ENCODE peak calls at places on chromosomes 4 and X, in eight cellular contexts. F, D, G, M, H, B, X and U are unnamed samples.

GRCh38 chr4:16140520-16141249 is 56.9 kb upstream of the PROM1 start:
- DNase-seq in F (peak), D (peak), G (peak), M (no peak), H (peak), B (peak), X (no peak), U (no peak)

GRCh38 chr4:10079256-10079655 is 37.3 kb downstream of the WDR1 start:
- DNase-seq in F (no peak), D (no peak), G (no peak), M (no peak), H (peak), B (peak), X (no peak), U (no peak)

GRCh38 chr4:90845777-90846176 is 718.6 kb downstream of the CCSER1 start:
- DNase-seq in F (no peak), D (no peak), G (no peak), M (no peak), H (no peak), B (no peak), X (no peak), U (no peak)

GRCh38 chrX:153395613-153396319 is 5.4 kb downstream of the PNMA6E start:
- DNase-seq in F (no peak), D (no peak), G (no peak), M (no peak), H (no peak), B (no peak), X (no peak), U (no peak)

GRCh38 chr4:80265571-80266266 is 745 bp upstream of the FGF5 start:
- DNase-seq in F (no peak), D (no peak), G (peak), M (no peak), H (no peak), B (no peak), X (no peak), U (no peak)

GRCh38 chrX:102067966-102068723 is 57.3 kb upstream of the TCEAL2 start:
- DNase-seq in F (no peak), D (no peak), G (peak), M (no peak), H (no peak), B (no peak), X (peak), U (no peak)

GRCh38 chrX:126770179-126770578 is 49.4 kb upstream of the PRR32 start:
- DNase-seq in F (no peak), D (no peak), G (no peak), M (no peak), H (no peak), B (no peak), X (peak), U (no peak)

GRCh38 chrX:111013778-111014455 is 82.1 kb upstream of the PAK3 start:
- DNase-seq in F (no peak), D (no peak), G (no peak), M (no peak), H (no peak), B (no peak), X (no peak), U (no peak)

GRCh38 chrX:9135901-9136510 is 102.1 kb upstream of the FAM9B start:
- DNase-seq in F (no peak), D (no peak), G (peak), M (no peak), H (no peak), B (no peak), X (no peak), U (no peak)

GRCh38 chr4:31043382-31044062 is 323.4 kb downstream of the PCDH7 start:
- DNase-seq in F (no peak), D (no peak), G (no peak), M (no peak), H (no peak), B (no peak), X (no peak), U (no peak)

GRCh38 chr4:146382194-146382593 is 139.5 kb downstream of the SLC10A7 start:
- DNase-seq in F (no peak), D (no peak), G (no peak), M (no peak), H (no peak), B (no peak), X (no peak), U (no peak)

GRCh38 chr4:107733431-107733925 is 13.4 kb upstream of the PAPSS1 start:
- DNase-seq in F (no peak), D (no peak), G (no peak), M (no peak), H (no peak), B (no peak), X (no peak), U (no peak)

GRCh38 chrX:154373340-154374306 is 811 bp downstream of the FLNA start:
- DNase-seq in F (peak), D (no peak), G (peak), M (peak), H (peak), B (no peak), X (no peak), U (no peak)

GRCh38 chr4:185792384-185793146 is 19.4 kb downstream of the SORBS2 start:
- DNase-seq in F (no peak), D (peak), G (peak), M (no peak), H (no peak), B (no peak), X (no peak), U (no peak)

GRCh38 chr4:21290562-21290961 is 590.3 kb downstream of the PACRGL start:
- DNase-seq in F (no peak), D (no peak), G (no peak), M (no peak), H (no peak), B (no peak), X (no peak), U (no peak)

GRCh38 chr4:156971168-156971601 is 414 bp downstream of the PDGFC start:
- DNase-seq in F (peak), D (no peak), G (no peak), M (peak), H (peak), B (peak), X (no peak), U (peak)

GRCh38 chr4:156970501-156971167 is 965 bp downstream of the PDGFC start:
- DNase-seq in F (peak), D (no peak), G (peak), M (peak), H (peak), B (peak), X (no peak), U (peak)

GRCh38 chr4:156971623-156972369 is at the start of gene PDGFC:
- DNase-seq in F (peak), D (no peak), G (peak), M (peak), H (peak), B (peak), X (no peak), U (peak)

GRCh38 chr4:156974264-156974663 is 2.7 kb upstream of the PDGFC start:
- DNase-seq in F (no peak), D (no peak), G (peak), M (no peak), H (no peak), B (no peak), X (no peak), U (no peak)

GRCh38 chr4:156972370-156972980 is 876 bp upstream of the PDGFC start:
- DNase-seq in F (no peak), D (no peak), G (peak), M (no peak), H (no peak), B (no peak), X (no peak), U (no peak)
- H3K4me3 ChIP-seq in F (peak), D (peak), G (peak), M (peak), H (no peak), B (no peak), X (no peak), U (peak)

GRCh38 chr4:89298788-89299152 is 8.8 kb downstream of the GPRIN3 start:
- DNase-seq in F (no peak), D (no peak), G (no peak), M (no peak), H (no peak), B (no peak), X (peak), U (no peak)
- TF ChIP-seq CTCF in F (no peak), D (no peak), G (no peak), M (no peak), H (no peak), B (no peak), X (no peak), U (no peak)

DNA sequence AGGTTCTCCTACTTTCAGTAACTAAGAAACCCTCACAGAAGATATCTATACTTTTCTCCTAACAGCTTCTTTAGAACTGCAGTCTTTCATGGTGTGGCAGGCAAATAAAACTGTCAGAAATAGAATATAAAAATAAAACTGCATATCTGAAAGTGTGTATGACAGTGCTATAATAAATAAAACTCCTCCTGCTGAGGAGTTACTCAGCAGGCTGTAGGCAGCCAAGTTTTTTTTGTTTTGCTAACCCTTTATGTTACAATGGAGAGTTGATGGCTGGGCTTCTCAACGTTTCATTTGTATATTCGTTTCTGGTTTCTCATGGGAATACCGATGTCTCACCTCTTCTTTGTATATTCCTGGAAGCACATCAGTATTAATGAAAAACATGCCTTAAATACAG is 18.2 kb upstream of the UGT2B10 start:
- DNase-seq in F (no peak), D (no peak), G (no peak), M (no peak), H (no peak), B (no peak), X (no peak), U (no peak)
- H3K4me3 ChIP-seq in F (no peak), D (no peak), G (no peak), M (no peak), H (no peak), B (no peak), X (no peak), U (no peak)

GRCh38 chrX:10524578-10524977 is 95.8 kb downstream of the MID1 start:
- DNase-seq in F (no peak), D (no peak), G (no peak), M (no peak), H (no peak), B (no peak), X (no peak), U (no peak)
- TF ChIP-seq CTCF in F (no peak), D (no peak), G (no peak), M (no peak), H (no peak), B (no peak), X (no peak), U (no peak)

DNA sequence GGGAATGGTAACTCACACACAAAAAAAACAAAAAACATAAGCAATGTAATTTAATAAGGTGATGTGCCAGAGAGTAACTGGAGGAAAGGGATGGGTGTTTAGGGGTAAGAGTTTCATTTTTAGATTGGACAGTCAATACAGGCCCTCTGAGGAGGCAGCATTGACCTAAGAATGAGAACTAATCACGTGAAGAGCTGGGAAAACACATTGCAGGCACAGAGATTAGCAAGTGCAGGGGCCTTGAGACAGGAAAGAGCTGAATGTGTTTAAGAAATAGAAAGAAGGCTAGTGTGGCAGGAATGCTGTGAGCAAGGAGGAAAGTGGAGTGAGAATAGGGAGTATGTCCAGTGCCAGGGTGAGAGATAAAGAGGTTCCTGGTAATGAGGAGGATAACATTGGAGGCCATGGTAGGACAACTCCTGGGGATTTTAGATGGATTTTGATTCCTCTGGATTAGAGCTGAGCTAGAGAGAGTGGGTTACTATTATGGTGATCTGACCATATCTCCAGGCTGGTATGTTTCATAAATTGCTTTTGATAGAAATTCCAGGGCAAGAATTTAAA is 17.6 kb downstream of the PDLIM5 start:
- DNase-seq in F (no peak), D (no peak), G (no peak), M (no peak), H (no peak), B (no peak), X (no peak), U (no peak)
- H3K4me3 ChIP-seq in F (no peak), D (no peak), G (no peak), M (no peak), H (no peak), B (no peak), X (no peak), U (no peak)

DNA sequence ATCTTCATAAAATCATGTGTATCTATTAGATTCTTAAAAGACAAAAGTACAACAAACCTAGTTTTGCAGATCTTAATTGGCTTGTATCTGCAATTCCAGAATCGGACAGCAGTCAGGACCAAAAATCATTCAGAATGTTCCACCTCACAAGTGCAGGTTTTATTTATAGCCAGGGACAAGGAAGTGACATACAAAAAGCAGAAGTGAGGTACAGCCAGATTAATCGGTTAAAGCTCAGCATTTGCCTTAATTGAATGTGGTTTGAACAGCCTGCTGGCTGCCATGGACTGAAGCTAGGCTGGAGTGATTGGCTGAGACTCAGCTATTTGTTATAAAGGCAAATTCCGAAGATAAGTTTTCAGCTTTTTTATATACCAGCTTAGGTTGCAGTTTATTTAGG is 932.6 kb downstream of the C4orf33 start:
- DNase-seq in F (no peak), D (no peak), G (no peak), M (no peak), H (no peak), B (no peak), X (peak), U (no peak)
- TF ChIP-seq CTCF in F (no peak), D (no peak), G (no peak), M (no peak), H (no peak), B (no peak), X (peak), U (no peak)